ENCODE peak calls at places on chromosomes 6 and 20, in four cellular contexts. S is NCI-H510A treated with DMSO at 0.1 percent for 48 hours, E is NCI-H2081, K is KBM-7. M is an unnamed sample.

GRCh38 chr6:90194371-90194841 is 102.2 kb downstream of the BACH2 start:
- DNase-seq in S (no peak), E (no peak), K (no peak), M (no peak)

GRCh38 chr6:112018619-112019416 is 35.1 kb upstream of the CCN6 start:
- DNase-seq in S (no peak), E (no peak), K (no peak), M (no peak)

GRCh38 chr6:82298012-82298411 is 50.5 kb upstream of the IBTK start:
- DNase-seq in S (no peak), E (no peak), K (no peak), M (no peak)

GRCh38 chr20:40758790-40759189 is 69.8 kb upstream of the MAFB start:
- DNase-seq in S (no peak), E (no peak), K (no peak), M (no peak)

GRCh38 chr20:22389836-22390542 is 194.4 kb downstream of the FOXA2 start:
- DNase-seq in S (peak), E (peak), K (no peak), M (no peak)

GRCh38 chr6:156660389-156660788 is 116.8 kb upstream of the ARID1B start:
- DNase-seq in S (no peak), E (no peak), K (no peak), M (no peak)

GRCh38 chr6:29965873-29966601 is 23.7 kb downstream of the HLA-A start:
- DNase-seq in S (peak), E (peak), K (peak), M (peak)

GRCh38 chr6:129493396-129493902 is 216.5 kb downstream of the ARHGAP18 start:
- DNase-seq in S (no peak), E (no peak), K (no peak), M (no peak)

GRCh38 chr20:64223526-64224067 is 32.0 kb upstream of the PCMTD2 start:
- DNase-seq in S (peak), E (no peak), K (peak), M (no peak)

GRCh38 chr6:146770965-146771735 is 172.4 kb downstream of the ADGB start:
- DNase-seq in S (no peak), E (no peak), K (peak), M (no peak)

GRCh38 chr6:6005467-6006427 is 978 bp downstream of the NRN1 start:
- DNase-seq in S (no peak), E (no peak), K (no peak), M (peak)

GRCh38 chr6:88349511-88349910 is 183.4 kb upstream of the CNR1 start:
- DNase-seq in S (no peak), E (no peak), K (no peak), M (no peak)

GRCh38 chr20:12896180-12896579 is 112.6 kb upstream of the SPTLC3 start:
- DNase-seq in S (no peak), E (no peak), K (no peak), M (no peak)

GRCh38 chr6:4421837-4422236 is 286.5 kb upstream of the ECI2 start:
- DNase-seq in S (no peak), E (no peak), K (no peak), M (no peak)

GRCh38 chr6:84137989-84138575 is 89.4 kb downstream of the CEP162 start:
- DNase-seq in S (no peak), E (no peak), K (no peak), M (no peak)